ENCODE peak calls at places on chromosomes 13 and 19, in five cellular contexts. U is tibial nerve, S is H9, W is lung, M is esophagus squamous epithelium. H is an unnamed sample. For H3K27me3, the result is how much of the 10 kb centered on the place peaks cover.

GRCh38 chr19:46408611-46409039 is 4.7 kb downstream of the CCDC8 start:
- DNase-seq in U (no peak), W (peak), M (no peak), S (no peak), H (no peak)

GRCh38 chr19:33866696-33867095 is 70.0 kb downstream of the KCTD15 start:
- DNase-seq in M (no peak), U (no peak), S (no peak), W (no peak), H (no peak)

GRCh38 chr13:53368948-53369347 is 340.3 kb downstream of the OLFM4 start:
- DNase-seq in W (no peak), U (no peak), S (no peak), M (no peak), H (no peak)

GRCh38 chr13:112171570-112171965 is 104.6 kb downstream of the SOX1 start:
- DNase-seq in S (no peak), U (no peak), W (no peak), M (no peak), H (no peak)

GRCh38 chr13:109154546-109154945 is 525.1 kb downstream of the MYO16 start:
- DNase-seq in U (no peak), W (no peak), M (no peak), S (no peak), H (no peak)

GRCh38 chr13:112968910-112969691 is at the start of gene MCF2L:
- DNase-seq in M (no peak), S (peak), U (no peak), W (peak), H (no peak)

GRCh38 chr13:27607125-27607524 is 13.2 kb downstream of the LNX2 start:
- DNase-seq in M (no peak), S (no peak), W (no peak), U (no peak), H (peak)

GRCh38 chr19:51098366-51099069 is 9.7 kb downstream of the CTU1 start:
- DNase-seq in U (no peak), S (no peak), M (no peak), W (no peak), H (no peak)

GRCh38 chr13:77470986-77471385 is 64.5 kb upstream of the SCEL start:
- DNase-seq in M (no peak), S (no peak), U (no peak), W (no peak), H (no peak)

GRCh38 chr13:43128504-43128929 is 105.1 kb downstream of the DNAJC15 start:
- DNase-seq in S (no peak), U (no peak), W (no peak), M (no peak), H (no peak)

GRCh38 chr19:7394728-7395359 is 46.1 kb downstream of the ARHGEF18 start:
- DNase-seq in M (peak), W (peak), S (peak), U (peak), H (peak)

GRCh38 chr13:32381539-32381938 is 46.4 kb downstream of the N4BP2L1 start:
- DNase-seq in W (no peak), S (peak), U (no peak), M (no peak), H (no peak)

GRCh38 chr19:7272856-7273578 is 21.2 kb downstream of the INSR start:
- DNase-seq in U (no peak), W (no peak), S (no peak), M (no peak), H (no peak)

GRCh38 chr19:8057545-8058270 is 5.1 kb downstream of the CCL25 start:
- DNase-seq in M (no peak), U (no peak), S (no peak), W (no peak), H (no peak)

GRCh38 chr19:40663712-40664692 is 26.4 kb downstream of the NUMBL start:
- DNase-seq in W (no peak), S (no peak), U (no peak), M (no peak), H (no peak)

GRCh38 chr19:41373993-41374392 is 2.3 kb upstream of the TMEM91 start:
- DNase-seq in W (peak), U (peak), M (no peak), S (no peak), H (peak)

GRCh38 chr19:16197188-16197621 is 506 bp upstream of the AP1M1 start:
- DNase-seq in U (no peak), S (no peak), W (no peak), M (no peak), H (peak)

GRCh38 chr19:29731331-29731850 is 16.3 kb upstream of the C19orf12 start:
- DNase-seq in S (no peak), M (no peak), W (no peak), U (no peak), H (no peak)

GRCh38 chr19:6740589-6741348 is 1.3 kb downstream of the TRIP10 start:
- DNase-seq in M (no peak), S (peak), W (peak), U (no peak), H (no peak)

GRCh38 chr13:32261567-32261966 is 53.6 kb downstream of the ZAR1L start:
- DNase-seq in U (peak), W (peak), S (no peak), M (no peak), H (no peak)

GRCh38 chr19:35090160-35090794 is 25.3 kb upstream of the FXYD3 start:
- DNase-seq in M (no peak), U (peak), W (peak), S (peak), H (no peak)

GRCh38 chr13:23612182-23612581 is 42.0 kb downstream of the TNFRSF19 start:
- DNase-seq in S (no peak), M (no peak), U (no peak), W (no peak), H (no peak)

GRCh38 chr13:30676672-30677071 is 58.7 kb upstream of the ALOX5AP start:
- DNase-seq in S (no peak), W (no peak), M (no peak), U (no peak), H (no peak)

GRCh38 chr19:16073988-16074387 is 2.3 kb upstream of the TPM4 start:
- DNase-seq in S (no peak), W (no peak), U (no peak), M (no peak), H (no peak)

GRCh38 chr13:98099627-98100026 is 43.3 kb upstream of the FARP1 start:
- DNase-seq in M (no peak), W (no peak), U (no peak), S (no peak), H (no peak)

GRCh38 chr19:53772943-53773342 is 51.2 kb downstream of the NLRP12 start:
- DNase-seq in M (no peak), S (peak), U (peak), W (peak), H (peak)

GRCh38 chr19:46620716-46621115 is 4.2 kb downstream of the PTGIR start:
- DNase-seq in M (no peak), W (no peak), S (no peak), U (no peak), H (no peak)

GRCh38 chr19:7219056-7219455 is 75.2 kb downstream of the INSR start:
- DNase-seq in W (no peak), U (no peak), M (no peak), S (no peak), H (no peak)

GRCh38 chr13:110012102-110012739 is 225.8 kb upstream of the IRS2 start:
- DNase-seq in S (no peak), M (no peak), U (no peak), W (no peak), H (peak)

GRCh38 chr13:74550039-74550438 is 415.8 kb upstream of the KLF12 start:
- DNase-seq in U (no peak), W (no peak), M (no peak), S (no peak), H (no peak)

GRCh38 chr13:27016871-27017270 is 154.7 kb downstream of the USP12 start:
- DNase-seq in W (no peak), U (no peak), S (no peak), M (no peak), H (no peak)

GRCh38 chr19:18612772-18613588 is at the start of gene TMEM59L:
- DNase-seq in W (no peak), U (no peak), S (no peak), M (no peak), H (no peak)

GRCh38 chr13:38103851-38104250 is 234.3 kb upstream of the TRPC4 start:
- DNase-seq in U (no peak), S (no peak), M (no peak), W (no peak), H (no peak)

GRCh38 chr19:29308977-29309520 is 96.1 kb upstream of the UQCRFS1 start:
- DNase-seq in M (no peak), U (no peak), W (no peak), S (peak), H (no peak)

GRCh38 chr19:45156231-45156630 is 4.6 kb downstream of the NKPD1 start:
- DNase-seq in M (no peak), W (no peak), U (no peak), S (peak), H (no peak)

GRCh38 chr19:52190679-52191293 is 934 bp downstream of the PPP2R1A start:
- DNase-seq in W (peak), M (no peak), S (no peak), U (no peak), H (no peak)

GRCh38 chr19:40768936-40769335 is 6.4 kb upstream of the MIA start:
- DNase-seq in W (no peak), U (no peak), S (no peak), M (no peak), H (no peak)

GRCh38 chr13:21688056-21688455 is 17.2 kb downstream of the FGF9 start:
- DNase-seq in S (no peak), W (no peak), M (no peak), U (no peak), H (no peak)

GRCh38 chr19:38274734-38275133 is 10.4 kb downstream of the SPINT2 start:
- DNase-seq in U (no peak), M (no peak), S (no peak), W (no peak), H (no peak)

GRCh38 chr13:23949736-23950135 is 52.4 kb upstream of the C1QTNF9B start:
- DNase-seq in S (no peak), W (no peak), M (no peak), U (no peak), H (no peak)

DNA sequence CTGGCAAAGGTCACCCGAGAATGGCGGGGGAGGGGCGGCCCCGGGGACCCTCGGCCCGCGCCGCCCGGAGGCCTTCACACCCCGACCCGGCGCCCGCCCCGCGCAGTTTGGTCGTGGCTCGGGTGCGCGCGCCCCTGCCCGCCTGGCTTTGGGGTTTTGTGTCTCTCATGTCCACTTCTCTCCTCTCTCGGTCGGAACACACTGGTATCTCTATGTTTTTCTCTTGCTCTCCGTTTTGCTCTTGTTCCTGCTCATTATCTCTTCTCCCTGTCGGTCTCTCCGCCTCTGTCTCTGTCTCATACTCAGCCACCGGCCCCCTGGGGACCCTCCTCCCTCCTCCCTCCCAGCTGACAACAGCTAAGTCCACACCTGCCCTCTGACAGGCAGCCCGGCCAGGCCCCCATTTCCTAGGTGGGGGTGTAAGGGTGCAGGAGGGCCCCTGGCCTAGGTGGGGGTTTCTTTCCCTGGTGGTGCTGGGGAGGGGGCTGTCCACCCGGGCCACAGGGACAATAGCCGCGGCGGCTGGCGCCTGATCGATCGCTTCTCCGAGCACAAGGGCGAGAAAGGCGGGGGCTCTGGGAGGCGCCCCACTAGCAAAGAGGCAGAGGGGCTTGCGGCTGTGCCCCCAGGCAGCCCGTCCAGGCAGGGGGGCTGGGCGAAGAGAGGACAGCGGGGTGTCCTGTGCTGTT is 2.3 kb downstream of the ONECUT3 start:
- DNase-seq in W (no peak), M (no peak), U (no peak), S (no peak), H (no peak)
- H3K27me3 ChIP-seq in W (half or more), M (half or more), U (half or more), S (half or more), H (half or more)

DNA sequence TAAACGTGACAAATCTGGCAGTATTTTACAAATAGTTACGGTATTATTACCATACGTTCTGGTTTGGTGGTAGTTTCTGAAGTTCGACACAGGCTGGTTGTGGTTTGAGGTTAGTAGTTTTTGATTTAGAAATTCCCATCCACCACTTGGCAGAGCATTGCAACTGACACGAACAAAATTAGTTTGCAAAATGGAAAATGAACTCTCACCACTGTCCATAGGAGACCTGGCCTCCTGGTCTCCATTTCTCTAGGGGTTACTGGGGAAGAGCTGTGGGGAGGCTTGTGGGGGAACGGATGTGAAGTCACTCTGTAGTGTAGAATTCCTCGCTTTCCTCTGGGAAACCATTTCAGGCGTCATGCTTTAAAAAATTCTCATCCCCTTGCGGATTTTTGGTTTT is 321.5 kb upstream of the MAB21L1 start:
- DNase-seq in W (no peak), S (no peak), M (no peak), U (no peak), H (no peak)
- H3K27me3 ChIP-seq in W (under half), S (under half), M (under half), U (under half), H (under half)

DNA sequence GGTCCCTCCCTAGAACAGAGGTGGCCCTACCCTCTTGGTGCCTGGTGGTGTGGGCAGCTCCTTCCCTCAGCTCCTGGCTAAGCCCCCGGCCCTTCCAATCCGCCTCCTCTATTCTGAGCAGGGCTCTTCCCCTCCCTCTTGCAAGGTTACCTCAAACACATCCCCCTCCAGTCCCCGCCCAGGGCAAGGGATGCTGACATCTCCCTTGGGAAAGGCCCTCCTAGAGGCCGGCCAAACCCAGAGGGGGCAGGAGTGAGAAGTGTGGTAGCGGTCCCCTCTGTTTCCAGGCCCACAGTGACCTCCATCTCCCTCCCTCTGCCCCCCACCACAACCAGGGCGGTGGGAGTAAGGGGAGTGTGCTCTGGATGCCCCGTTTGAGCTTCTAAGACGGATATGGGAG is 2.5 kb downstream of the LINGO3 start:
- DNase-seq in W (no peak), M (no peak), U (no peak), S (no peak), H (no peak)
- H3K27me3 ChIP-seq in W (under half), M (under half), U (half or more), S (under half), H (under half)

GRCh38 chr19:1066748-1067340 is at the start of gene ARHGAP45:
- DNase-seq in S (no peak), M (no peak), W (no peak), U (no peak), H (no peak)
- H3K27me3 ChIP-seq in S (under half), M (under half), W (under half), U (half or more), H (under half)

GRCh38 chr13:49220856-49221614 is 897 bp downstream of the MLNR start:
- DNase-seq in W (no peak), U (no peak), S (peak), M (no peak), H (no peak)
- H3K27me3 ChIP-seq in W (under half), U (under half), S (half or more), M (under half), H (under half)

GRCh38 chr13:45015300-45015699 is 26.0 kb downstream of the GPALPP1 start:
- DNase-seq in W (no peak), S (no peak), M (no peak), U (no peak), H (no peak)
- H3K27me3 ChIP-seq in W (under half), S (under half), M (under half), U (under half), H (under half)